ENCODE peak calls at places on chromosomes 6 and 20, in six cellular contexts. L is tibial nerve, R is SK-N-SH, J is retina, P is RCC 7860, I is non-pigmented ciliary epithelial cell. D is an unnamed sample.

GRCh38 chr6:126640356-126640755 is 300.4 kb downstream of the CENPW start:
- DNase-seq in L (no peak), R (no peak), J (no peak), P (no peak), I (no peak), D (no peak)

GRCh38 chr6:157096105-157096504 is 227.2 kb downstream of the TMEM242 start:
- DNase-seq in L (no peak), R (no peak), J (no peak), P (no peak), I (no peak), D (no peak)

GRCh38 chr6:33812669-33813068 is 8.9 kb upstream of the MLN start:
- DNase-seq in L (no peak), R (peak), J (peak), P (no peak), I (no peak), D (no peak)

GRCh38 chr20:50274570-50275430 is 84.2 kb downstream of the CEBPB start:
- DNase-seq in L (no peak), R (no peak), J (no peak), P (no peak), I (no peak), D (no peak)

GRCh38 chr6:46138281-46138680 is 8.5 kb downstream of the ENPP4 start:
- DNase-seq in L (no peak), R (no peak), J (no peak), P (no peak), I (no peak), D (no peak)

GRCh38 chr20:4956200-4956810 is 45.0 kb downstream of the SLC23A2 start:
- DNase-seq in L (no peak), R (peak), J (no peak), P (peak), I (no peak), D (peak)

GRCh38 chr6:20534906-20535305 is 649 bp downstream of the CDKAL1 start:
- DNase-seq in L (no peak), R (no peak), J (no peak), P (no peak), I (no peak), D (no peak)

GRCh38 chr20:48035961-48036731 is 250.9 kb upstream of the SULF2 start:
- DNase-seq in L (no peak), R (no peak), J (no peak), P (no peak), I (no peak), D (no peak)

GRCh38 chr6:107879912-107880311 is 55.8 kb upstream of the SCML4 start:
- DNase-seq in L (no peak), R (no peak), J (no peak), P (no peak), I (no peak), D (no peak)

GRCh38 chr6:34237722-34238506 is 1.2 kb downstream of the HMGA1 start:
- DNase-seq in L (no peak), R (peak), J (peak), P (no peak), I (no peak), D (no peak)

GRCh38 chr20:35616465-35617396 is 1.1 kb downstream of the SPAG4 start:
- DNase-seq in L (peak), R (peak), J (peak), P (peak), I (no peak), D (peak)

GRCh38 chr6:169847773-169848380 is 96.5 kb downstream of the ERMARD start:
- DNase-seq in L (no peak), R (no peak), J (no peak), P (peak), I (no peak), D (no peak)

GRCh38 chr20:53578492-53579222 is 15.0 kb downstream of the ZNF217 start:
- DNase-seq in L (no peak), R (peak), J (peak), P (peak), I (peak), D (peak)

GRCh38 chr6:160767019-160767646 is 65.1 kb downstream of the PLG start:
- DNase-seq in L (peak), R (peak), J (peak), P (no peak), I (peak), D (no peak)

GRCh38 chr20:63330940-63331339 is 30.2 kb downstream of the CHRNA4 start:
- DNase-seq in L (no peak), R (no peak), J (no peak), P (no peak), I (no peak), D (no peak)

GRCh38 chr6:33170176-33171095 is 21.8 kb downstream of the COL11A2 start:
- DNase-seq in L (no peak), R (peak), J (no peak), P (no peak), I (no peak), D (no peak)

GRCh38 chr6:6313012-6313411 is 7.5 kb downstream of the F13A1 start:
- DNase-seq in L (no peak), R (no peak), J (no peak), P (no peak), I (no peak), D (no peak)

GRCh38 chr20:57676517-57677322 is 33.1 kb downstream of the PMEPA1 start:
- DNase-seq in L (no peak), R (no peak), J (no peak), P (no peak), I (no peak), D (no peak)

GRCh38 chr6:169867751-169868191 is 116.3 kb downstream of the ERMARD start:
- DNase-seq in L (no peak), R (no peak), J (no peak), P (no peak), I (no peak), D (no peak)

GRCh38 chr20:49583669-49584417 is 15.9 kb upstream of the PTGIS start:
- DNase-seq in L (peak), R (no peak), J (no peak), P (peak), I (peak), D (peak)

GRCh38 chr6:41723178-41723935 is 12.1 kb downstream of the TFEB start:
- DNase-seq in L (peak), R (no peak), J (no peak), P (peak), I (peak), D (no peak)

GRCh38 chr20:37989601-37990001 is 43.7 kb downstream of the TTI1 start:
- DNase-seq in L (no peak), R (no peak), J (no peak), P (peak), I (no peak), D (no peak)

GRCh38 chr20:41178904-41179432 is 41.6 kb downstream of the PLCG1 start:
- DNase-seq in L (peak), R (no peak), J (peak), P (no peak), I (no peak), D (no peak)

GRCh38 chr6:70131528-70131927 is 171.4 kb downstream of the COL9A1 start:
- DNase-seq in L (no peak), R (no peak), J (no peak), P (no peak), I (no peak), D (no peak)

GRCh38 chr6:149190228-149190831 is 127.2 kb upstream of the TAB2 start:
- DNase-seq in L (peak), R (no peak), J (no peak), P (no peak), I (no peak), D (no peak)

GRCh38 chr20:63941282-63942060 is 14.7 kb downstream of the UCKL1 start:
- DNase-seq in L (no peak), R (no peak), J (no peak), P (no peak), I (no peak), D (no peak)

GRCh38 chr6:25223421-25224052 is 55.6 kb upstream of the CARMIL1 start:
- DNase-seq in L (peak), R (peak), J (peak), P (peak), I (no peak), D (peak)

GRCh38 chr20:37524859-37525708 is 2.6 kb downstream of the BLCAP start:
- DNase-seq in L (no peak), R (no peak), J (no peak), P (no peak), I (no peak), D (no peak)

GRCh38 chr6:144578385-144579350 is 293.5 kb downstream of the UTRN start:
- DNase-seq in L (no peak), R (no peak), J (no peak), P (no peak), I (no peak), D (no peak)

GRCh38 chr6:43665376-43665775 is 20.5 kb downstream of the RSPH9 start:
- DNase-seq in L (no peak), R (no peak), J (no peak), P (peak), I (no peak), D (peak)

GRCh38 chr20:59985864-59986263 is 27.6 kb downstream of the CDH26 start:
- DNase-seq in L (no peak), R (no peak), J (no peak), P (no peak), I (no peak), D (no peak)

GRCh38 chr6:166745801-166746668 is 119.0 kb upstream of the RPS6KA2 start:
- DNase-seq in L (no peak), R (no peak), J (no peak), P (no peak), I (no peak), D (no peak)

GRCh38 chr6:121222656-121223055 is 111.6 kb downstream of the TBC1D32 start:
- DNase-seq in L (no peak), R (no peak), J (no peak), P (no peak), I (peak), D (peak)

GRCh38 chr6:47195251-47195650 is 114.5 kb downstream of the TNFRSF21 start:
- DNase-seq in L (no peak), R (peak), J (no peak), P (no peak), I (no peak), D (no peak)

GRCh38 chr20:43514062-43514971 is 6.8 kb downstream of the L3MBTL1 start:
- DNase-seq in L (peak), R (peak), J (peak), P (peak), I (peak), D (peak)

GRCh38 chr6:116450185-116450710 is 10.9 kb upstream of the CALHM6 start:
- DNase-seq in L (no peak), R (no peak), J (no peak), P (no peak), I (no peak), D (no peak)

GRCh38 chr20:59743767-59744485 is 139.6 kb downstream of the PHACTR3 start:
- DNase-seq in L (no peak), R (no peak), J (no peak), P (no peak), I (no peak), D (no peak)

GRCh38 chr6:127464161-127464880 is 5.1 kb upstream of the KIAA0408 start:
- DNase-seq in L (no peak), R (no peak), J (no peak), P (no peak), I (no peak), D (no peak)